ENCODE peak calls at places on chromosome 14, in eight cellular contexts. One of them, this sample, is unnamed.

GRCh38 chr14:86372402-86372801 is 842.5 kb downstream of the FLRT2 start:
- DNase-seq in SK-N-SH: no peak
- DNase-seq in mucosa of descending colon: no peak
- DNase-seq in astrocyte of the spinal cord: no peak
- DNase-seq in uterus: no peak
- DNase-seq in fibroblast of lung: no peak
- DNase-seq in pancreas: no peak
- DNase-seq in endodermal cell: no peak
- DNase-seq in this sample: no peak

GRCh38 chr14:54794796-54795195 is 107.8 kb downstream of the GCH1 start:
- DNase-seq in SK-N-SH: no peak
- DNase-seq in mucosa of descending colon: no peak
- DNase-seq in astrocyte of the spinal cord: no peak
- DNase-seq in uterus: no peak
- DNase-seq in fibroblast of lung: no peak
- DNase-seq in pancreas: no peak
- DNase-seq in endodermal cell: peak
- DNase-seq in this sample: no peak

GRCh38 chr14:57833304-57833703 is 32.6 kb downstream of the SLC35F4 start:
- DNase-seq in SK-N-SH: no peak
- DNase-seq in mucosa of descending colon: no peak
- DNase-seq in astrocyte of the spinal cord: peak
- DNase-seq in uterus: peak
- DNase-seq in fibroblast of lung: peak
- DNase-seq in pancreas: no peak
- DNase-seq in endodermal cell: peak
- DNase-seq in this sample: peak

GRCh38 chr14:56592746-56593544 is 13.3 kb downstream of the TMEM260 start:
- DNase-seq in SK-N-SH: no peak
- DNase-seq in mucosa of descending colon: no peak
- DNase-seq in astrocyte of the spinal cord: no peak
- DNase-seq in uterus: no peak
- DNase-seq in fibroblast of lung: no peak
- DNase-seq in pancreas: no peak
- DNase-seq in endodermal cell: no peak
- DNase-seq in this sample: no peak

GRCh38 chr14:68655961-68656360 is 136.9 kb downstream of the ZFP36L1 start:
- DNase-seq in SK-N-SH: peak
- DNase-seq in mucosa of descending colon: no peak
- DNase-seq in astrocyte of the spinal cord: no peak
- DNase-seq in uterus: no peak
- DNase-seq in fibroblast of lung: no peak
- DNase-seq in pancreas: no peak
- DNase-seq in endodermal cell: no peak
- DNase-seq in this sample: no peak

GRCh38 chr14:59254911-59255545 is 66.6 kb downstream of the DAAM1 start:
- DNase-seq in SK-N-SH: peak
- DNase-seq in mucosa of descending colon: no peak
- DNase-seq in astrocyte of the spinal cord: peak
- DNase-seq in uterus: peak
- DNase-seq in fibroblast of lung: peak
- DNase-seq in pancreas: no peak
- DNase-seq in endodermal cell: no peak
- DNase-seq in this sample: peak

GRCh38 chr14:52844262-52845060 is 53.1 kb upstream of the GNPNAT1 start:
- DNase-seq in SK-N-SH: no peak
- DNase-seq in mucosa of descending colon: no peak
- DNase-seq in astrocyte of the spinal cord: no peak
- DNase-seq in uterus: no peak
- DNase-seq in fibroblast of lung: no peak
- DNase-seq in pancreas: no peak
- DNase-seq in endodermal cell: peak
- DNase-seq in this sample: peak

GRCh38 chr14:51365241-51365940 is 125.3 kb downstream of the TMX1 start:
- DNase-seq in SK-N-SH: no peak
- DNase-seq in mucosa of descending colon: no peak
- DNase-seq in astrocyte of the spinal cord: no peak
- DNase-seq in uterus: no peak
- DNase-seq in fibroblast of lung: peak
- DNase-seq in pancreas: no peak
- DNase-seq in endodermal cell: no peak
- DNase-seq in this sample: peak

GRCh38 chr14:54387328-54387727 is 9.5 kb upstream of the CDKN3 start:
- DNase-seq in SK-N-SH: no peak
- DNase-seq in mucosa of descending colon: no peak
- DNase-seq in astrocyte of the spinal cord: no peak
- DNase-seq in uterus: no peak
- DNase-seq in fibroblast of lung: no peak
- DNase-seq in pancreas: no peak
- DNase-seq in endodermal cell: no peak
- DNase-seq in this sample: no peak

DNA sequence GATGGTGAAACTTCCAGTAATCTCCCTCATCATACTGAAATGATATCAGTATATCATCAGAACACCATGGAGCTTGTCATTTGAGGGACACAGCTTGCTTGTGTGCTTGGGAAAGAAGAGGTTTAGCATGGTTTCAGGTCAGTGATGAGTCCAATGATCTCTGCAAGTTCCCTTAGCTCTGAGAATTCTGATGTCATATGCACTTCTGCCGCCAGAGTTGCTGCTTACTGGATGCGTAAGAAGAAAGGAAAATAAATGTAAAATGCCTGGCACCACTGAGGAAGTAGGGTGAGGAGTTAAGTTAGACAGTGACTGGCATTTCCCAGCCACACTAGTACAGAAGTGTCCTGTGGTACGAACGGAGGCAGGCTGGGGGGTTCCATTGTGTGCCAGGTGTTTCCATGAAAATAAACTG is 22.6 kb downstream of the PRKCH start:
- DNase-seq in SK-N-SH: no peak
- DNase-seq in mucosa of descending colon: no peak
- DNase-seq in astrocyte of the spinal cord: no peak
- DNase-seq in uterus: no peak
- DNase-seq in fibroblast of lung: no peak
- DNase-seq in pancreas: no peak
- DNase-seq in endodermal cell: no peak
- DNase-seq in this sample: no peak
- TF ChIP-seq CTCF in SK-N-SH: no peak
- TF ChIP-seq CTCF in mucosa of descending colon: no peak
- TF ChIP-seq CTCF in astrocyte of the spinal cord: no peak
- TF ChIP-seq CTCF in uterus: no peak
- TF ChIP-seq CTCF in fibroblast of lung: no peak
- TF ChIP-seq CTCF in pancreas: no peak
- TF ChIP-seq CTCF in endodermal cell: no peak
- TF ChIP-seq CTCF in this sample: no peak

GRCh38 chr14:102556098-102556677 is 36.3 kb upstream of the RCOR1 start:
- DNase-seq in SK-N-SH: peak
- DNase-seq in mucosa of descending colon: no peak
- DNase-seq in astrocyte of the spinal cord: no peak
- DNase-seq in uterus: no peak
- DNase-seq in fibroblast of lung: no peak
- DNase-seq in pancreas: peak
- DNase-seq in endodermal cell: peak
- DNase-seq in this sample: no peak
- H3K4me3 ChIP-seq in SK-N-SH: no peak
- H3K4me3 ChIP-seq in mucosa of descending colon: no peak
- H3K4me3 ChIP-seq in astrocyte of the spinal cord: no peak
- H3K4me3 ChIP-seq in uterus: no peak
- H3K4me3 ChIP-seq in fibroblast of lung: no peak
- H3K4me3 ChIP-seq in pancreas: no peak
- H3K4me3 ChIP-seq in endodermal cell: no peak
- H3K4me3 ChIP-seq in this sample: no peak

GRCh38 chr14:100025111-100025510 is 40.1 kb upstream of the EVL start:
- DNase-seq in SK-N-SH: peak
- DNase-seq in mucosa of descending colon: no peak
- DNase-seq in astrocyte of the spinal cord: no peak
- DNase-seq in uterus: no peak
- DNase-seq in fibroblast of lung: peak
- DNase-seq in pancreas: no peak
- DNase-seq in endodermal cell: peak
- DNase-seq in this sample: peak
- TF ChIP-seq CTCF in SK-N-SH: peak
- TF ChIP-seq CTCF in mucosa of descending colon: no peak
- TF ChIP-seq CTCF in astrocyte of the spinal cord: peak
- TF ChIP-seq CTCF in uterus: no peak
- TF ChIP-seq CTCF in fibroblast of lung: peak
- TF ChIP-seq CTCF in pancreas: no peak
- TF ChIP-seq CTCF in endodermal cell: peak
- TF ChIP-seq CTCF in this sample: peak

DNA sequence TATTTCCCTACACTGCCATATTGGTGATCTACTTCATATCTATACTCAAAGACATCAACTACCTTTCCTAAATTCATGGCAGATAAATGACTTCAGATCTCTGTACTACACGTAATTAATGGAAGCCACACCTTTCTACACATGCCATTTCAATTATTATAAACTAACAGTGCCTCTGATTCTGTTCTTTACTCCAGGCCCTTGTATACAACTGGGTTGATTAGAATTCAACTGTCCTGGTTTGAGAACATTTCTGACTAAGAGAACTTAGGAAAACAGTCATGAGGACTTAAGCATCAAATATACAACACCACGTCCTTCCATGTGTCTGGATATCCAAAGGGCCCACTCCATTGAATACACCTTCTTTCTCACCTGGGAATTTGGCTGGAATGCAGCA is 1.8 kb downstream of the ACIN1 start:
- DNase-seq in SK-N-SH: no peak
- DNase-seq in mucosa of descending colon: no peak
- DNase-seq in astrocyte of the spinal cord: no peak
- DNase-seq in uterus: no peak
- DNase-seq in fibroblast of lung: no peak
- DNase-seq in pancreas: no peak
- DNase-seq in endodermal cell: no peak
- DNase-seq in this sample: no peak
- H3K4me3 ChIP-seq in SK-N-SH: peak
- H3K4me3 ChIP-seq in mucosa of descending colon: no peak
- H3K4me3 ChIP-seq in astrocyte of the spinal cord: no peak
- H3K4me3 ChIP-seq in uterus: no peak
- H3K4me3 ChIP-seq in fibroblast of lung: peak
- H3K4me3 ChIP-seq in pancreas: no peak
- H3K4me3 ChIP-seq in endodermal cell: peak
- H3K4me3 ChIP-seq in this sample: peak

GRCh38 chr14:61196792-61197191 is 84.3 kb downstream of the TMEM30B start:
- DNase-seq in SK-N-SH: no peak
- DNase-seq in mucosa of descending colon: no peak
- DNase-seq in astrocyte of the spinal cord: no peak
- DNase-seq in uterus: no peak
- DNase-seq in fibroblast of lung: no peak
- DNase-seq in pancreas: no peak
- DNase-seq in endodermal cell: no peak
- DNase-seq in this sample: no peak
- TF ChIP-seq CTCF in SK-N-SH: peak
- TF ChIP-seq CTCF in mucosa of descending colon: no peak
- TF ChIP-seq CTCF in astrocyte of the spinal cord: no peak
- TF ChIP-seq CTCF in uterus: no peak
- TF ChIP-seq CTCF in fibroblast of lung: no peak
- TF ChIP-seq CTCF in pancreas: no peak
- TF ChIP-seq CTCF in endodermal cell: peak
- TF ChIP-seq CTCF in this sample: peak

This sample was measured in fibroblast of the aortic adventitia.